ENCODE peak calls at places on chromosomes 2 and 18, in seven cellular contexts. One of them, this sample, is unnamed.

GRCh38 chr18:9000736-9001135 is 101.8 kb upstream of the NDUFV2 start:
- DNase-seq in AG09309: no peak
- DNase-seq in hepatocyte: no peak
- DNase-seq in IMR-90: peak; percentile 64
- DNase-seq in right lobe of liver: no peak
- DNase-seq in psoas muscle: peak; percentile 55
- DNase-seq in choroid plexus epithelial cell: peak; percentile 79
- DNase-seq in this sample: peak; percentile 60

GRCh38 chr18:63022429-63023022 is 297.0 kb downstream of the BCL2 start:
- DNase-seq in AG09309: no peak
- DNase-seq in hepatocyte: no peak
- DNase-seq in IMR-90: no peak
- DNase-seq in right lobe of liver: no peak
- DNase-seq in psoas muscle: no peak
- DNase-seq in choroid plexus epithelial cell: no peak
- DNase-seq in this sample: no peak

GRCh38 chr2:238581126-238581525 is 154.4 kb downstream of the ASB1 start:
- DNase-seq in AG09309: peak; percentile 34
- DNase-seq in hepatocyte: no peak
- DNase-seq in IMR-90: no peak
- DNase-seq in right lobe of liver: no peak
- DNase-seq in psoas muscle: no peak
- DNase-seq in choroid plexus epithelial cell: no peak
- DNase-seq in this sample: no peak

GRCh38 chr2:30206461-30207430 is 24.6 kb upstream of the LBH start:
- DNase-seq in AG09309: no peak
- DNase-seq in hepatocyte: no peak
- DNase-seq in IMR-90: no peak
- DNase-seq in right lobe of liver: no peak
- DNase-seq in psoas muscle: no peak
- DNase-seq in choroid plexus epithelial cell: peak; percentile 12
- DNase-seq in this sample: no peak

GRCh38 chr18:62324917-62325805 is at the start of gene TNFRSF11A:
- DNase-seq in AG09309: no peak
- DNase-seq in hepatocyte: peak; percentile 83
- DNase-seq in IMR-90: no peak
- DNase-seq in right lobe of liver: peak; percentile 63
- DNase-seq in psoas muscle: peak; percentile 58
- DNase-seq in choroid plexus epithelial cell: no peak
- DNase-seq in this sample: no peak

GRCh38 chr2:181457741-181458425 is 697 bp downstream of the ITGA4 start:
- DNase-seq in AG09309: no peak
- DNase-seq in hepatocyte: peak; percentile 51
- DNase-seq in IMR-90: peak; percentile 35
- DNase-seq in right lobe of liver: peak; percentile 45
- DNase-seq in psoas muscle: peak; percentile 59
- DNase-seq in choroid plexus epithelial cell: peak; percentile 64
- DNase-seq in this sample: peak; percentile 58

GRCh38 chr2:218019411-218020060 is 16.7 kb upstream of the TNS1 start:
- DNase-seq in AG09309: no peak
- DNase-seq in hepatocyte: no peak
- DNase-seq in IMR-90: no peak
- DNase-seq in right lobe of liver: no peak
- DNase-seq in psoas muscle: no peak
- DNase-seq in choroid plexus epithelial cell: no peak
- DNase-seq in this sample: no peak

GRCh38 chr2:23423062-23423872 is 38.3 kb downstream of the KLHL29 start:
- DNase-seq in AG09309: no peak
- DNase-seq in hepatocyte: no peak
- DNase-seq in IMR-90: no peak
- DNase-seq in right lobe of liver: no peak
- DNase-seq in psoas muscle: no peak
- DNase-seq in choroid plexus epithelial cell: no peak
- DNase-seq in this sample: no peak

GRCh38 chr18:58209326-58209725 is 165.3 kb downstream of the NEDD4L start:
- DNase-seq in AG09309: no peak
- DNase-seq in hepatocyte: no peak
- DNase-seq in IMR-90: peak; percentile 41
- DNase-seq in right lobe of liver: no peak
- DNase-seq in psoas muscle: no peak
- DNase-seq in choroid plexus epithelial cell: no peak
- DNase-seq in this sample: no peak

GRCh38 chr2:102975996-102976636 is 214.3 kb downstream of the TMEM182 start:
- DNase-seq in AG09309: no peak
- DNase-seq in hepatocyte: peak; percentile 76
- DNase-seq in IMR-90: peak; percentile 4
- DNase-seq in right lobe of liver: no peak
- DNase-seq in psoas muscle: no peak
- DNase-seq in choroid plexus epithelial cell: peak; percentile 5
- DNase-seq in this sample: peak; percentile 2

GRCh38 chr2:40445467-40445866 is 6.4 kb downstream of the SLC8A1 start:
- DNase-seq in AG09309: no peak
- DNase-seq in hepatocyte: no peak
- DNase-seq in IMR-90: peak; percentile 53
- DNase-seq in right lobe of liver: no peak
- DNase-seq in psoas muscle: no peak
- DNase-seq in choroid plexus epithelial cell: peak; percentile 9
- DNase-seq in this sample: no peak

GRCh38 chr18:3451989-3452749 is 2.2 kb downstream of the TGIF1 start:
- DNase-seq in AG09309: no peak
- DNase-seq in hepatocyte: peak; percentile 71
- DNase-seq in IMR-90: peak; percentile 69
- DNase-seq in right lobe of liver: peak; percentile 57
- DNase-seq in psoas muscle: peak; percentile 65
- DNase-seq in choroid plexus epithelial cell: peak; percentile 81
- DNase-seq in this sample: peak; percentile 81

GRCh38 chr2:240602266-240603050 is 15.9 kb downstream of the CAPN10 start:
- DNase-seq in AG09309: no peak
- DNase-seq in hepatocyte: no peak
- DNase-seq in IMR-90: no peak
- DNase-seq in right lobe of liver: no peak
- DNase-seq in psoas muscle: peak; percentile 56
- DNase-seq in choroid plexus epithelial cell: no peak
- DNase-seq in this sample: no peak

GRCh38 chr2:167293172-167293781 is 405.0 kb downstream of the XIRP2 start:
- DNase-seq in AG09309: no peak
- DNase-seq in hepatocyte: peak; percentile 35
- DNase-seq in IMR-90: peak; percentile 16
- DNase-seq in right lobe of liver: no peak
- DNase-seq in psoas muscle: peak; percentile 56
- DNase-seq in choroid plexus epithelial cell: peak; percentile 50
- DNase-seq in this sample: peak; percentile 28

GRCh38 chr2:163405298-163405697 is 330.5 kb downstream of the FIGN start:
- DNase-seq in AG09309: no peak
- DNase-seq in hepatocyte: peak; percentile 5
- DNase-seq in IMR-90: no peak
- DNase-seq in right lobe of liver: no peak
- DNase-seq in psoas muscle: no peak
- DNase-seq in choroid plexus epithelial cell: peak; percentile 8
- DNase-seq in this sample: no peak

DNA sequence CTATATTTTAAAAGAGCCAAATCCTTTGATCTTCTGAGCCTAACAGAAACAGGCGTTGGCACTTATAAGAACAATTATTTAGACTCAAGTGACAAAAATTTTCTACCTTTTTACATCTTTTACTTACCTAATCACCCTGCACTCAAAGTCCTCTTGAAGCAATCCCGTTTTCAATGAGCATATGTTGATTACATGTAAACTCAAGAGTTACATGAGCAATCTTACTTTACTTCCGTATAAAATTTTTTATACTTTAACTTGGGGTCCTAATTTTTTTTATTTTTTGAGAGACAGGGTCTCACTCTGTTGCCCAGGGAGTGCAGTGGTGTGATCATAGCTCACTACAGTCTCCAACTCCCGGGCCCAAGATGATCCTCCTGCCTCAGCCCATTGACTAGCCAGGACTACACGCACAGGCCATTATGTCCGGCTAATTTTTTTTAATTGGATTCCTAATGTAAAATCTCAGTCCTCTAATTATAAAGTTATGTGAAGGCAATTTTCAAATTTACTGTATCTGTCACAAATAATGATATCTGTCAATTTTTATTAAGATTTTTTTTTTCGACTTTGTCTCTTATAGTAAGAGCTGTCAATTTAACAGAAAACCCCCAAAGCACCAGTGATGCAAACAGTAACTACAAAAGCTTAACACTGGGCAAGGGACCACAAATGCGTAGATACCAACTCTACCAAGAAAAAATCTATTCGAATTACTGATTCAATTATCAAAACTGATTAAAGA is 19.1 kb upstream of the STPG4 start:
- DNase-seq in AG09309: no peak
- DNase-seq in hepatocyte: no peak
- DNase-seq in IMR-90: no peak
- DNase-seq in right lobe of liver: no peak
- DNase-seq in psoas muscle: no peak
- DNase-seq in choroid plexus epithelial cell: no peak
- DNase-seq in this sample: no peak
- H3K4me3 ChIP-seq in AG09309: peak overlapping the region; percentile 89
- H3K4me3 ChIP-seq in hepatocyte: peak overlapping the region; percentile 94
- H3K4me3 ChIP-seq in IMR-90: peak overlapping the region; percentile 89
- H3K4me3 ChIP-seq in right lobe of liver: peak overlapping the region; percentile 96
- H3K4me3 ChIP-seq in psoas muscle: peak overlapping the region; percentile 91
- H3K4me3 ChIP-seq in choroid plexus epithelial cell: peak overlapping the region; percentile 92
- H3K4me3 ChIP-seq in this sample: peak overlapping the region; percentile 96

GRCh38 chr2:63053235-63053888 is 2.7 kb downstream of the OTX1 start:
- DNase-seq in AG09309: no peak
- DNase-seq in hepatocyte: no peak
- DNase-seq in IMR-90: no peak
- DNase-seq in right lobe of liver: no peak
- DNase-seq in psoas muscle: no peak
- DNase-seq in choroid plexus epithelial cell: no peak
- DNase-seq in this sample: no peak
- H3K4me3 ChIP-seq in AG09309: no peak overlapping the region
- H3K4me3 ChIP-seq in hepatocyte: no peak overlapping the region
- H3K4me3 ChIP-seq in IMR-90: no peak overlapping the region
- H3K4me3 ChIP-seq in right lobe of liver: no peak overlapping the region
- H3K4me3 ChIP-seq in psoas muscle: peak overlapping the region; percentile 34
- H3K4me3 ChIP-seq in choroid plexus epithelial cell: no peak overlapping the region
- H3K4me3 ChIP-seq in this sample: no peak overlapping the region

GRCh38 chr2:233063269-233063975 is 3.3 kb downstream of the INPP5D start:
- DNase-seq in AG09309: no peak
- DNase-seq in hepatocyte: no peak
- DNase-seq in IMR-90: no peak
- DNase-seq in right lobe of liver: no peak
- DNase-seq in psoas muscle: no peak
- DNase-seq in choroid plexus epithelial cell: no peak
- DNase-seq in this sample: no peak

GRCh38 chr2:233061591-233062446 is 1.7 kb downstream of the INPP5D start:
- DNase-seq in AG09309: no peak
- DNase-seq in hepatocyte: peak; percentile 49
- DNase-seq in IMR-90: peak; percentile 16
- DNase-seq in right lobe of liver: peak; percentile 59
- DNase-seq in psoas muscle: peak; percentile 74
- DNase-seq in choroid plexus epithelial cell: peak; percentile 42
- DNase-seq in this sample: no peak

GRCh38 chr2:233062447-233062842 is 2.3 kb downstream of the INPP5D start:
- DNase-seq in AG09309: no peak
- DNase-seq in hepatocyte: no peak
- DNase-seq in IMR-90: no peak
- DNase-seq in right lobe of liver: no peak
- DNase-seq in psoas muscle: no peak
- DNase-seq in choroid plexus epithelial cell: no peak
- DNase-seq in this sample: no peak

GRCh38 chr2:233063976-233064411 is 3.9 kb downstream of the INPP5D start:
- DNase-seq in AG09309: no peak
- DNase-seq in hepatocyte: no peak
- DNase-seq in IMR-90: no peak
- DNase-seq in right lobe of liver: no peak
- DNase-seq in psoas muscle: no peak
- DNase-seq in choroid plexus epithelial cell: no peak
- DNase-seq in this sample: no peak

DNA sequence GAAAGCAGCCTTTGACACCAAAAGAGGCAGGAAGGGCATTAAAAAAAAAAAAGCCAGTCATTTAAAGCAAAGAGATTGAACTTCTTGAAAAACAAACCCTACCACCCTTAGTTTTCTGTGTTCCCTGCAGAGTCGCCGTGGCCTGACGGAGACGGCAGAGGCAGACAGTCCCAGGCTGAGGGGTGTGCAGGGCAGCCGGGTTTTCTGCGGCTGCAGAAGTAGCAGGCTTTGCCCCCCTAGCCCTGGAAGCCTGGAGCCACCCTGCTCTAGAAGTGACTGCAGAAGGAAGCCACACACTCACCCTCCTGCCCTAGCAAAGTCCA is 2.8 kb downstream of the INPP5D start:
- DNase-seq in AG09309: no peak
- DNase-seq in hepatocyte: no peak
- DNase-seq in IMR-90: no peak
- DNase-seq in right lobe of liver: no peak
- DNase-seq in psoas muscle: no peak
- DNase-seq in choroid plexus epithelial cell: no peak
- DNase-seq in this sample: no peak
- H3K4me3 ChIP-seq in AG09309: no peak overlapping the region
- H3K4me3 ChIP-seq in hepatocyte: no peak overlapping the region
- H3K4me3 ChIP-seq in IMR-90: no peak overlapping the region
- H3K4me3 ChIP-seq in right lobe of liver: no peak overlapping the region
- H3K4me3 ChIP-seq in psoas muscle: peak overlapping the region; percentile 60
- H3K4me3 ChIP-seq in choroid plexus epithelial cell: no peak overlapping the region
- H3K4me3 ChIP-seq in this sample: no peak overlapping the region

DNA sequence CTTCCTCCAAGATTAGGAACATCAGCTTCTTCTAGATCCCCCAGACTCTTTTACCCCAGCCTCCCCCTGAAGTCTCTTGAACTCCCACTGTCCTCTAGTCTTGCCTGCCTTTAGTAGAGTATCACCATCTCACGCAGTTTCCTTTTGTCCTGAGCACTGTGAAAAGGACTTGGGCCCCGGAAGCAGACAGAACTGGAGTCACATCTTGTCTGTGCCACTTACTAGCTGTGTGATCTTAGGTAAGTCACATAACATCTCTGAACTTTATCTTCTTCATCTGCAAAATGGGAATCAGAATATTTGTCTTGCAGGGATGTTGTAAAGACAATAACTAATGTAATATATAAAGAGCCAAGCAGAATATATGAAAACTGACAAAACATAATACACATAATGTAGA is 8.4 kb upstream of the TRABD2A start:
- DNase-seq in AG09309: no peak
- DNase-seq in hepatocyte: no peak
- DNase-seq in IMR-90: no peak
- DNase-seq in right lobe of liver: no peak
- DNase-seq in psoas muscle: no peak
- DNase-seq in choroid plexus epithelial cell: no peak
- DNase-seq in this sample: no peak
- H3K4me3 ChIP-seq in AG09309: no peak overlapping the region
- H3K4me3 ChIP-seq in hepatocyte: no peak overlapping the region
- H3K4me3 ChIP-seq in IMR-90: no peak overlapping the region
- H3K4me3 ChIP-seq in right lobe of liver: no peak overlapping the region
- H3K4me3 ChIP-seq in psoas muscle: no peak overlapping the region
- H3K4me3 ChIP-seq in choroid plexus epithelial cell: no peak overlapping the region
- H3K4me3 ChIP-seq in this sample: no peak overlapping the region

GRCh38 chr18:72208920-72209676 is 335.0 kb downstream of the CBLN2 start:
- DNase-seq in AG09309: no peak
- DNase-seq in hepatocyte: no peak
- DNase-seq in IMR-90: no peak
- DNase-seq in right lobe of liver: peak; percentile 16
- DNase-seq in psoas muscle: no peak
- DNase-seq in choroid plexus epithelial cell: no peak
- DNase-seq in this sample: no peak
- H3K4me3 ChIP-seq in AG09309: no peak overlapping the region
- H3K4me3 ChIP-seq in hepatocyte: no peak overlapping the region
- H3K4me3 ChIP-seq in IMR-90: no peak overlapping the region
- H3K4me3 ChIP-seq in right lobe of liver: no peak overlapping the region
- H3K4me3 ChIP-seq in psoas muscle: no peak overlapping the region
- H3K4me3 ChIP-seq in choroid plexus epithelial cell: no peak overlapping the region
- H3K4me3 ChIP-seq in this sample: no peak overlapping the region

GRCh38 chr18:55314031-55314430 is 274.0 kb downstream of the TCF4 start:
- DNase-seq in AG09309: no peak
- DNase-seq in hepatocyte: no peak
- DNase-seq in IMR-90: no peak
- DNase-seq in right lobe of liver: no peak
- DNase-seq in psoas muscle: no peak
- DNase-seq in choroid plexus epithelial cell: no peak
- DNase-seq in this sample: no peak
- H3K4me3 ChIP-seq in AG09309: no peak overlapping the region
- H3K4me3 ChIP-seq in hepatocyte: no peak overlapping the region
- H3K4me3 ChIP-seq in IMR-90: no peak overlapping the region
- H3K4me3 ChIP-seq in right lobe of liver: no peak overlapping the region
- H3K4me3 ChIP-seq in psoas muscle: no peak overlapping the region
- H3K4me3 ChIP-seq in choroid plexus epithelial cell: no peak overlapping the region
- H3K4me3 ChIP-seq in this sample: no peak overlapping the region

This sample was measured in fibroblast of pulmonary artery.